ENCODE peak calls at places on chromosomes 6 and 20, in four cellular contexts. R is endothelial cell, Q is mesothelial cell of epicardium, U is lower lobe of right lung. W is an unnamed sample.

GRCh38 chr20:22394583-22394982 is 189.8 kb downstream of the FOXA2 start:
- DNase-seq in R (no peak), Q (no peak), U (no peak), W (no peak)

GRCh38 chr20:25296094-25297093 is 48.5 kb downstream of the PYGB start:
- DNase-seq in R (no peak), Q (no peak), U (no peak), W (no peak)

GRCh38 chr6:15183979-15184378 is 61.9 kb upstream of the JARID2 start:
- DNase-seq in R (no peak), Q (no peak), U (no peak), W (no peak)

GRCh38 chr6:10425177-10425972 is 10.5 kb upstream of the TFAP2A start:
- DNase-seq in R (no peak), Q (no peak), U (no peak), W (no peak)

GRCh38 chr20:59724457-59725366 is 120.4 kb downstream of the PHACTR3 start:
- DNase-seq in R (no peak), Q (no peak), U (no peak), W (no peak)

GRCh38 chr6:89951574-89952360 is 57.5 kb downstream of the GJA10 start:
- DNase-seq in R (no peak), Q (no peak), U (no peak), W (no peak)

GRCh38 chr20:1322511-1323245 is 6.3 kb downstream of the SDCBP2 start:
- DNase-seq in R (no peak), Q (no peak), U (no peak), W (no peak)

GRCh38 chr20:61685462-61685861 is 380.2 kb downstream of the TAF4 start:
- DNase-seq in R (no peak), Q (no peak), U (peak; percentile 19), W (no peak)

GRCh38 chr20:59042151-59042795 is at the start of gene PRELID3B:
- DNase-seq in R (peak; percentile 30), Q (no peak), U (no peak), W (no peak)

GRCh38 chr6:38638941-38639497 is 710 bp downstream of the BTBD9 start:
- DNase-seq in R (peak; percentile 31), Q (no peak), U (no peak), W (no peak)

GRCh38 chr6:154736613-154737259 is 3.5 kb downstream of the SCAF8 start:
- DNase-seq in R (no peak), Q (no peak), U (no peak), W (no peak)

GRCh38 chr20:34940126-34940525 is 15.5 kb downstream of the GSS start:
- DNase-seq in R (no peak), Q (no peak), U (no peak), W (no peak)

GRCh38 chr20:21262812-21263211 is 40.3 kb upstream of the XRN2 start:
- DNase-seq in R (no peak), Q (no peak), U (no peak), W (no peak)

GRCh38 chr6:136647363-136647763 is 97.1 kb upstream of the MAP7 start:
- DNase-seq in R (no peak), Q (no peak), U (no peak), W (no peak)

GRCh38 chr6:136547336-136547735 is 2.9 kb downstream of the MAP7 start:
- DNase-seq in R (no peak), Q (no peak), U (no peak), W (no peak)

GRCh38 chr20:49340161-49340966 is 62.5 kb upstream of the ZNFX1 start:
- DNase-seq in R (no peak), Q (no peak), U (no peak), W (no peak)

GRCh38 chr20:14673164-14673563 is 335.8 kb upstream of the FLRT3 start:
- DNase-seq in R (no peak), Q (no peak), U (no peak), W (no peak)

GRCh38 chr20:48162621-48163020 is 377.3 kb upstream of the SULF2 start:
- DNase-seq in R (no peak), Q (no peak), U (no peak), W (no peak)

GRCh38 chr6:151690303-151690702 is 117.2 kb upstream of the ESR1 start:
- DNase-seq in R (no peak), Q (no peak), U (no peak), W (no peak)

GRCh38 chr6:82612475-82612874 is 248.9 kb downstream of the TPBG start:
- DNase-seq in R (no peak), Q (no peak), U (no peak), W (no peak)

GRCh38 chr20:53660078-53660909 is 66.7 kb upstream of the ZNF217 start:
- DNase-seq in R (no peak), Q (no peak), U (no peak), W (no peak)

GRCh38 chr6:45423111-45423900 is 45.6 kb upstream of the SUPT3H start:
- DNase-seq in R (peak; percentile 50), Q (peak; percentile 23), U (peak; percentile 63), W (no peak)

GRCh38 chr20:38833154-38833856 is 27.8 kb downstream of the PPP1R16B start:
- DNase-seq in R (no peak), Q (no peak), U (no peak), W (no peak)

GRCh38 chr6:84763397-84764331 is 734 bp downstream of the TBX18 start:
- DNase-seq in R (peak; percentile 57), Q (peak; percentile 26), U (peak; percentile 46), W (no peak)

GRCh38 chr20:38692436-38693411 is 31.6 kb upstream of the SLC32A1 start:
- DNase-seq in R (peak; percentile 82), Q (peak; percentile 71), U (no peak), W (no peak)

GRCh38 chr6:155171747-155172191 is 92.0 kb upstream of the CLDN20 start:
- DNase-seq in R (no peak), Q (no peak), U (no peak), W (no peak)

GRCh38 chr20:38843346-38843745 is 37.8 kb downstream of the PPP1R16B start:
- DNase-seq in R (no peak), Q (no peak), U (no peak), W (no peak)

GRCh38 chr20:400451-401275 is 7.4 kb upstream of the RBCK1 start:
- DNase-seq in R (no peak), Q (no peak), U (no peak), W (no peak)

GRCh38 chr6:100335999-100336398 is 128.7 kb downstream of the SIM1 start:
- DNase-seq in R (no peak), Q (no peak), U (no peak), W (no peak)

GRCh38 chr20:58457083-58457680 is 58.0 kb downstream of the APCDD1L start:
- DNase-seq in R (no peak), Q (no peak), U (no peak), W (no peak)

GRCh38 chr20:7496394-7497111 is 443.7 kb downstream of the HAO1 start:
- DNase-seq in R (no peak), Q (no peak), U (no peak), W (no peak)

GRCh38 chr6:102619585-102619984 is 1226.1 kb downstream of the GRIK2 start:
- DNase-seq in R (peak; percentile 11), Q (no peak), U (no peak), W (no peak)
- TF ChIP-seq CTCF in R (peak; percentile 64), Q (peak; percentile 49), U (peak; percentile 26), W (peak; percentile 65)

DNA sequence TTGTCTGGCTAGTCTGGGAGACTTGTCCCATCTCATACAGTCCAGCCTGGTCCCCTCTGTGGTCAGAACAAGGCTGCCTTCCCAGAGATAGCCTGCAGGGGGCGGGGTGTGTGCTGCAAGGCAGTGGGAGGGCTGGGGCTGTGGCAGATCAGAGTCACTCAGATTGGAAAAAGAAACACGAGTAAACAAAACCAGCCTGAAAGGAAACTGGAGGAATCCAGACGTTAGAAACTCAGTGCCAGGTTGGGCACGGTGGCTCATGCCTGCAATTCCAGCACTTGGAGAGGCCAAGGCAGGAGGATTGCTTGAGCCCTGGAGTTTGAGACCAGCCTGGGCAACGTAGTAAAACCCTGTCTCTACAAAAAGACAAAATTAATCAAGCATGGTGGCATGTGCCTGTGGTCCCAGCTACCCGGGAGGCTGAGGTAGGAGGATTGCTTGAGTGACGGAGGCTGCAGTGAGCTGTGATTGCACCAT is 20.2 kb downstream of the LEMD2 start:
- DNase-seq in R (peak; percentile 96), Q (peak; percentile 51), U (peak; percentile 86), W (no peak)
- TF ChIP-seq CTCF in R (peak; percentile 88), Q (peak; percentile 82), U (peak; percentile 81), W (peak; percentile 70)

GRCh38 chr6:25939593-25939992 is 9.1 kb upstream of the SLC17A2 start:
- DNase-seq in R (no peak), Q (no peak), U (no peak), W (no peak)

GRCh38 chr6:25934735-25935313 is 4.3 kb upstream of the SLC17A2 start:
- DNase-seq in R (no peak), Q (no peak), U (no peak), W (no peak)

GRCh38 chr6:25934181-25934580 is 3.7 kb upstream of the SLC17A2 start:
- DNase-seq in R (no peak), Q (no peak), U (no peak), W (no peak)

GRCh38 chr6:25931411-25931709 is 869 bp upstream of the SLC17A2 start:
- DNase-seq in R (no peak), Q (no peak), U (no peak), W (no peak)

DNA sequence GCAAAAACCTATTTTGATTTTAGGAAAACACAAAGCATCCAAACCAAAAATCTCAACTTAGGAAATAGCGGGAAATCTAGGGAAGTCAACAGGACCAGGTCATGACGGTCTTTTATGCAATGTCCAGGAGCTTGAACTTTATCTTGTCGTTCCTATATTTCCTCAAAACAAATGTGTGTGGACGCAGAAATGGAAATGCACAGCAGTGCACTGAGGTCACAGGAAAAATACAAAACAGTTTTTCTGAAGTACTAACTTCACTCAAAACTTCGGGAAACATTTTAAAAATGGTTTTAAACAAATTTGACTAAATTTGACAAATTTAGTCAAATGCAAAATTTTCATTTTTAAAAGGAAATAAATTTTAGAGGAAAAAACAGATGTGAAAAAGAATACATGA is 5.5 kb upstream of the SLC17A2 start:
- DNase-seq in R (no peak), Q (no peak), U (no peak), W (no peak)
- TF ChIP-seq CTCF in R (no peak), Q (no peak), U (no peak), W (no peak)

GRCh38 chr6:30071858-30072257 is 3.7 kb downstream of the RNF39 start:
- DNase-seq in R (no peak), Q (no peak), U (no peak), W (no peak)

GRCh38 chr6:30074331-30075093 is 1.1 kb downstream of the RNF39 start:
- DNase-seq in R (no peak), Q (no peak), U (peak; percentile 45), W (no peak)

GRCh38 chr6:30067460-30068139 is 602 bp downstream of the PPP1R11 start:
- DNase-seq in R (peak; percentile 83), Q (peak; percentile 68), U (no peak), W (peak; percentile 56)

GRCh38 chr6:30073489-30074240 is 1.9 kb downstream of the RNF39 start:
- DNase-seq in R (no peak), Q (no peak), U (no peak), W (no peak)

DNA sequence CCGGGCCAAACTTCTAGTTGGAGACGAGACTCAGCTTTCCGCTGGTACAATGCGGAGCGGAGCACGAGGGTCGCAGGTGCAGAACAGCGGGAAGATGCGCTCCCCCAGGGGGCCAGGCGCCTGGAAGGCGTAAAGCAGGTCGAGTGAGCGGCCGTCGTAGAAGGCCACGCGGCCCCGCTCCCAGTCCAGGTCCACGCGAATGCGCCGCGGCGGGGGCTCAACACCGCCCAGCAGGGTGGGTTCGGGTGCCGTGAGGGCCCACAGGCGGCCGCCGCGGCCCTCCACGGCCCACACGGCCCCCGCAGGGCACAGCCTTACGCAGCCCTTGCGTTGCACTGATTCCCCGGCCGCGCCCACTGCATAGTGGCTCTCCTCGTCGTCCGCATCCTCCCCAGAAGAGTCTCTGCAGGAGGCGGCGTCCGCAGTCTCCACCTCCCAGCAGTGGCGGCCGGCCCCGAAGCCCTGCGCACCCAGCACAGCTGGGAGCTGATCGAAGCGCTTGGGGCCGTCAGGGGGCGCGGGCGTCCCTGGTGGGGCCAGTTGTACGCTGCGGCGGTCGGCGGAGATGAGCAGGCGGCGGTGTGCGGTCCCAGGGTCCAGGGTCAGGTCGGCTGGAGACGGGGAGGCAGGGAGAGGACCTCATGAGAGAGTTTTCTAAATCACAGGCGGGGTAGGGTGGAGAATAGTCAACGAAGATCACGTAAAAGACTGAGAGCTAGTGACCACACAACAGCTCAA is 4.3 kb downstream of the PPP1R11 start:
- DNase-seq in R (peak; percentile 64), Q (peak; percentile 32), U (peak; percentile 44), W (no peak)
- TF ChIP-seq CTCF in R (no peak), Q (no peak), U (peak; percentile 8), W (no peak)

W was measured in D721Med.